ENCODE peak calls at places on chromosomes 6 and 20, in four cellular contexts. One of them, this sample, is unnamed.

GRCh38 chr6:42947950-42948349 is 12.6 kb upstream of the GNMT start:
- DNase-seq in endothelial cell of umbilical vein: no peak
- DNase-seq in breast epithelium: no peak
- DNase-seq in fibroblast of lung: no peak
- DNase-seq in this sample: no peak

GRCh38 chr6:73487473-73487872 is 25.9 kb downstream of the MTO1 start:
- DNase-seq in endothelial cell of umbilical vein: no peak
- DNase-seq in breast epithelium: no peak
- DNase-seq in fibroblast of lung: no peak
- DNase-seq in this sample: no peak

GRCh38 chr6:161417712-161418457 is 144.0 kb upstream of the AGPAT4 start:
- DNase-seq in endothelial cell of umbilical vein: no peak
- DNase-seq in breast epithelium: no peak
- DNase-seq in fibroblast of lung: peak
- DNase-seq in this sample: no peak

GRCh38 chr6:38867726-38868125 is 152.6 kb downstream of the DNAH8 start:
- DNase-seq in endothelial cell of umbilical vein: peak
- DNase-seq in breast epithelium: no peak
- DNase-seq in fibroblast of lung: no peak
- DNase-seq in this sample: no peak

GRCh38 chr6:43616728-43617472 is 12.2 kb downstream of the GTPBP2 start:
- DNase-seq in endothelial cell of umbilical vein: no peak
- DNase-seq in breast epithelium: peak
- DNase-seq in fibroblast of lung: no peak
- DNase-seq in this sample: no peak

GRCh38 chr20:22509090-22509938 is 75.1 kb downstream of the FOXA2 start:
- DNase-seq in endothelial cell of umbilical vein: no peak
- DNase-seq in breast epithelium: no peak
- DNase-seq in fibroblast of lung: no peak
- DNase-seq in this sample: no peak

GRCh38 chr6:36123270-36124139 is 6.8 kb upstream of the MAPK13 start:
- DNase-seq in endothelial cell of umbilical vein: peak
- DNase-seq in breast epithelium: peak
- DNase-seq in fibroblast of lung: peak
- DNase-seq in this sample: peak

GRCh38 chr20:62367136-62367482 is at the start of gene LAMA5:
- DNase-seq in endothelial cell of umbilical vein: no peak
- DNase-seq in breast epithelium: no peak
- DNase-seq in fibroblast of lung: no peak
- DNase-seq in this sample: no peak

GRCh38 chr6:36323062-36323461 is 13.6 kb downstream of the BNIP5 start:
- DNase-seq in endothelial cell of umbilical vein: no peak
- DNase-seq in breast epithelium: no peak
- DNase-seq in fibroblast of lung: no peak
- DNase-seq in this sample: no peak

GRCh38 chr6:73323323-73323722 is 30.8 kb downstream of the DPPA5 start:
- DNase-seq in endothelial cell of umbilical vein: no peak
- DNase-seq in breast epithelium: no peak
- DNase-seq in fibroblast of lung: no peak
- DNase-seq in this sample: no peak

GRCh38 chr6:134123666-134124208 is 71.3 kb upstream of the SLC2A12 start:
- DNase-seq in endothelial cell of umbilical vein: peak
- DNase-seq in breast epithelium: no peak
- DNase-seq in fibroblast of lung: peak
- DNase-seq in this sample: no peak

GRCh38 chr6:169640983-169641382 is 60.8 kb downstream of the WDR27 start:
- DNase-seq in endothelial cell of umbilical vein: no peak
- DNase-seq in breast epithelium: no peak
- DNase-seq in fibroblast of lung: no peak
- DNase-seq in this sample: no peak

GRCh38 chr6:169639653-169640278 is 62.1 kb downstream of the WDR27 start:
- DNase-seq in endothelial cell of umbilical vein: no peak
- DNase-seq in breast epithelium: no peak
- DNase-seq in fibroblast of lung: no peak
- DNase-seq in this sample: no peak

GRCh38 chr6:169641461-169642085 is 60.3 kb downstream of the WDR27 start:
- DNase-seq in endothelial cell of umbilical vein: no peak
- DNase-seq in breast epithelium: no peak
- DNase-seq in fibroblast of lung: no peak
- DNase-seq in this sample: no peak

GRCh38 chr6:169638915-169639314 is 62.9 kb downstream of the WDR27 start:
- DNase-seq in endothelial cell of umbilical vein: no peak
- DNase-seq in breast epithelium: no peak
- DNase-seq in fibroblast of lung: no peak
- DNase-seq in this sample: no peak

GRCh38 chr6:169640347-169640972 is 61.4 kb downstream of the WDR27 start:
- DNase-seq in endothelial cell of umbilical vein: no peak
- DNase-seq in breast epithelium: no peak
- DNase-seq in fibroblast of lung: peak
- DNase-seq in this sample: no peak
- TF ChIP-seq CTCF in endothelial cell of umbilical vein: no peak
- TF ChIP-seq CTCF in breast epithelium: no peak
- TF ChIP-seq CTCF in fibroblast of lung: peak
- TF ChIP-seq CTCF in this sample: no peak

DNA sequence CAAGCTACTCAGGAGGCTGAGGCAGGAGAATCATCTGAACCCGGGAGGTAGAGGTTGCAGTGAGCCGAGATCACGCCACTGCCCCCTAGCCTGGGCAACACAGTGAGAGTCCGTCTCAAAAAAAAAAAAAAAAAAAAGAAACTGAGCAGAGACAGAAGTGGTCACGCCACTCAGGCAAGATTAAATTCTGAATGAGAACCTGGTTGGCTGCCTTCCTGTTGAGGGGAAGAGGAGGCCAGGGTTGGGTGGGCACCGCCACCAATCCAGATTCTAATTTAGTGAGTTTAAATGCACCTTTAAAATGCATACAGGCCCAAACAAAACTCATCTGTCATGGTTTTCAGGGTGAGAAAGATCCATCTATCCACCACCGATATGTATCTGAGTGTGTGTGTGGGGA is 23.7 kb upstream of the CCDC167 start:
- DNase-seq in endothelial cell of umbilical vein: no peak
- DNase-seq in breast epithelium: no peak
- DNase-seq in fibroblast of lung: no peak
- DNase-seq in this sample: no peak
- TF ChIP-seq CTCF in endothelial cell of umbilical vein: no peak
- TF ChIP-seq CTCF in breast epithelium: no peak
- TF ChIP-seq CTCF in fibroblast of lung: no peak
- TF ChIP-seq CTCF in this sample: no peak

GRCh38 chr20:46548688-46549087 is 1.8 kb downstream of the OCSTAMP start:
- DNase-seq in endothelial cell of umbilical vein: no peak
- DNase-seq in breast epithelium: no peak
- DNase-seq in fibroblast of lung: no peak
- DNase-seq in this sample: no peak

GRCh38 chr20:46551508-46552280 is 1.2 kb upstream of the OCSTAMP start:
- DNase-seq in endothelial cell of umbilical vein: no peak
- DNase-seq in breast epithelium: no peak
- DNase-seq in fibroblast of lung: no peak
- DNase-seq in this sample: no peak

GRCh38 chr20:46547995-46548394 is 2.5 kb downstream of the OCSTAMP start:
- DNase-seq in endothelial cell of umbilical vein: no peak
- DNase-seq in breast epithelium: no peak
- DNase-seq in fibroblast of lung: no peak
- DNase-seq in this sample: no peak

GRCh38 chr20:46550441-46550840 is at the start of gene OCSTAMP:
- DNase-seq in endothelial cell of umbilical vein: no peak
- DNase-seq in breast epithelium: no peak
- DNase-seq in fibroblast of lung: no peak
- DNase-seq in this sample: no peak

GRCh38 chr20:46549188-46549967 is 1.1 kb downstream of the OCSTAMP start:
- DNase-seq in endothelial cell of umbilical vein: no peak
- DNase-seq in breast epithelium: no peak
- DNase-seq in fibroblast of lung: no peak
- DNase-seq in this sample: no peak
- TF ChIP-seq CTCF in endothelial cell of umbilical vein: no peak
- TF ChIP-seq CTCF in breast epithelium: no peak
- TF ChIP-seq CTCF in fibroblast of lung: no peak
- TF ChIP-seq CTCF in this sample: no peak

GRCh38 chr6:41693866-41694265 is 41.5 kb downstream of the TFEB start:
- DNase-seq in endothelial cell of umbilical vein: no peak
- DNase-seq in breast epithelium: no peak
- DNase-seq in fibroblast of lung: no peak
- DNase-seq in this sample: no peak

GRCh38 chr6:41696788-41697187 is 38.6 kb downstream of the TFEB start:
- DNase-seq in endothelial cell of umbilical vein: no peak
- DNase-seq in breast epithelium: no peak
- DNase-seq in fibroblast of lung: no peak
- DNase-seq in this sample: no peak

GRCh38 chr6:41695825-41696224 is 39.6 kb downstream of the TFEB start:
- DNase-seq in endothelial cell of umbilical vein: no peak
- DNase-seq in breast epithelium: no peak
- DNase-seq in fibroblast of lung: no peak
- DNase-seq in this sample: no peak

GRCh38 chr6:41693281-41693838 is 42.0 kb downstream of the TFEB start:
- DNase-seq in endothelial cell of umbilical vein: no peak
- DNase-seq in breast epithelium: no peak
- DNase-seq in fibroblast of lung: no peak
- DNase-seq in this sample: no peak

DNA sequence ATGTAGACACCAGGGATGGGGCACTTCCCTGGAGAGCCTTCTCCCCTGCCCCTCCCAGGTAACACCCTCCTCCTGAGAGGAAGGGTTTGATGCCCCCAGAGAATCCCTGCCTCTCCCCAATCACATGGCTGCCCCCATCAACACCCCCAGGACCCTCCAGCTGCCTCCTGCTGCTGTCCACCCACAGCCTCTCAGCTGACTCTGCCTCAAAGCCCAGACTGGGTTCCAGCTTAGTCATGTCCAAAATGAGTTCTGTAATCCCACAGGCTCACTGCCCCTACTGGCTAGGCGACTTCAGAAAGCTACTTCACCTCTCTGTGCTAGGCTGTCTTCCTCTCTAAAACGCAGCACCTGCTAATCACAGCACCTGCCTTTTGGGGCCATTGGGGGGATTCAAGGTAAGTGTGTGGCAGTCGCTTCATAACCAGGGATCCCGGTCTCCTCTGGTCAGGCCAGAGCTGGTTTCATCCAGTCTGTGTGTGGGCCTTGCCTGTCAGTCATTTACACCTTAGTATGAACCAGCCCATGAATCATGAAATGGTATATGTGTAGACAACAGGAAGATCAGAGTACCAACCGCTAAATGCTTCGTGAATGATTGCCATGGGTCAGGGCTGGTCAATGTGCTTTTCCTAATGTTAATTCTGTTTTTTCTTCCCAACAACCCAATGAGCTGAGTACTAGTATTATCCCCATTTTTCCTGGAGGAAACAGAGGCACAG is 40.4 kb downstream of the TFEB start:
- DNase-seq in endothelial cell of umbilical vein: no peak
- DNase-seq in breast epithelium: no peak
- DNase-seq in fibroblast of lung: no peak
- DNase-seq in this sample: no peak
- TF ChIP-seq CTCF in endothelial cell of umbilical vein: no peak
- TF ChIP-seq CTCF in breast epithelium: no peak
- TF ChIP-seq CTCF in fibroblast of lung: no peak
- TF ChIP-seq CTCF in this sample: no peak

DNA sequence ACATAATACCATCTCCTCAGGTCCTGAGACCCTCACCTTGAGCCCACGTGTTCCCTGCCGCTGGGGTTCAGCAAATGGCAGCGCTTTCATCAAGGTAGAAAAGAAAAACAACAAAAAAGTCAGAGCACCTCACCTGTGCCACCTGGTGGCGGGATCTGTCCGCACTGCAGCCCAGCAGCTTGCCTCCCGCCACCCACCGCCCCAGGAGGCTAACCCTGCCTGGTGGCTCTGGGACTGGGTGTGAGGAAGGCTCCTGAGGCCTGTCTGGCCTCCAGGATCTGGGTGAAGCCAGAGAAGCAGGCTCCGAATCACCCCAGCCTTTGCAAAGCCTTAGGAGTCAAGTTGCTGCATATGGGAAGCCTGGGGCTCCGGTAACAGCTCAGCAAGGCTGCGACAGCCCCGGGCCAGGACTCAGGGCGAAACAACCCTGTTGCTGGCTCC is 270.8 kb downstream of the BMP7 start:
- DNase-seq in endothelial cell of umbilical vein: no peak
- DNase-seq in breast epithelium: no peak
- DNase-seq in fibroblast of lung: no peak
- DNase-seq in this sample: no peak
- TF ChIP-seq CTCF in endothelial cell of umbilical vein: peak
- TF ChIP-seq CTCF in breast epithelium: peak
- TF ChIP-seq CTCF in fibroblast of lung: peak
- TF ChIP-seq CTCF in this sample: peak

GRCh38 chr6:149483302-149483701 is 1.5 kb downstream of the ZC3H12D start:
- DNase-seq in endothelial cell of umbilical vein: no peak
- DNase-seq in breast epithelium: no peak
- DNase-seq in fibroblast of lung: no peak
- DNase-seq in this sample: no peak

GRCh38 chr6:149482542-149483261 is 2.1 kb downstream of the ZC3H12D start:
- DNase-seq in endothelial cell of umbilical vein: no peak
- DNase-seq in breast epithelium: no peak
- DNase-seq in fibroblast of lung: no peak
- DNase-seq in this sample: no peak

GRCh38 chr6:149483849-149484635 is 772 bp downstream of the ZC3H12D start:
- DNase-seq in endothelial cell of umbilical vein: no peak
- DNase-seq in breast epithelium: no peak
- DNase-seq in fibroblast of lung: no peak
- DNase-seq in this sample: no peak

GRCh38 chr6:149487316-149487715 is 2.5 kb upstream of the ZC3H12D start:
- DNase-seq in endothelial cell of umbilical vein: no peak
- DNase-seq in breast epithelium: no peak
- DNase-seq in fibroblast of lung: no peak
- DNase-seq in this sample: no peak

DNA sequence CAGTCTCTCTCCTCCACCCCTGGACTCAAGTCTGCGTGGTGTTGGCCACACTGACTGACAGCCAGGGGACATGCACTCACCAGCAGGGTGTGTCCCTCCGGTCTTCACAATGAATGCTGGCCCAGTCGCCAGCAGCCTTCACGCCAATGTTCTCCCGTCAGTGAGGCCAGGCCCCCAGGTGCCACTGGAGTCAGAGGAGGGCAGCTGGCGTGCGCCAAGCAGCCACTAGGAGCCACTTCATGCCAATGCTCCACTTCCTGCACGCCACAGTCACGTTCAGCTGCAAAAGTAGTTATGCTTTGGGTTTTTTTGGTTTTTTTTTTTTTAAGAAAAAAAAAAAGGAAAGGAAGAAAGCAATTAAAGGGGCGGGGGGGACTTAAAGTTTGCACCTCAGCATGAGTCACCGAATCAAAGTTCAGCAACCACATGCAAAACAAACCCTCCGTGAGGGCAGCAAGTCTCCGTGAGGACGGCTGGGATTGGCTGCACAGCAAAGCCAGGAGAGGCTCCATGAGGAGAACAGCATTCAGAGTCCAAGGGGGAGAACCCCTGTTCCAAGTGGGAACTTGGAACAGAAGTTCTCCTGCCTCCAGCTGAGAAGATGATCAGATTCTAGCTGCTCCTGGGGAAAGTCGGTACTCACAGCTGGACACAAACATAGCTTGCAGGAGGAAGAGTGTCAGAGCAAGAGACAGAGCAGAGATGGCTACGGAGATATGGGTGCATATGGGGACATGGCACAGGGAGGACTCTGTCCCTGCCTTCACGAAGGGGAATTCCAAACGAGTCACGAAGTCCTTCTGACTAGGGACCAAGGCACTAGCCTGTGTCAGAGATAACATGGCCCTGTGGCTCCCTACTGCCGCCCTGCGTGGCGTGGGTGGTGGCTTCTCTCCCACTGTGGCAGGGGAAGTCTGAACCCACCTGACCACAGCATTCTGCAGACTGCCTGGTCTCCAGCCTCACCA is at the start of gene ZC3H12D:
- DNase-seq in endothelial cell of umbilical vein: no peak
- DNase-seq in breast epithelium: no peak
- DNase-seq in fibroblast of lung: peak
- DNase-seq in this sample: no peak
- TF ChIP-seq CTCF in endothelial cell of umbilical vein: no peak
- TF ChIP-seq CTCF in breast epithelium: peak
- TF ChIP-seq CTCF in fibroblast of lung: no peak
- TF ChIP-seq CTCF in this sample: no peak

GRCh38 chr6:116290799-116291198 is 11.1 kb upstream of the TSPYL1 start:
- DNase-seq in endothelial cell of umbilical vein: no peak
- DNase-seq in breast epithelium: no peak
- DNase-seq in fibroblast of lung: no peak
- DNase-seq in this sample: no peak
- TF ChIP-seq CTCF in endothelial cell of umbilical vein: no peak
- TF ChIP-seq CTCF in breast epithelium: no peak
- TF ChIP-seq CTCF in fibroblast of lung: no peak
- TF ChIP-seq CTCF in this sample: no peak